ENCODE peak calls at places on chromosomes 6 and 20, in four cellular contexts. One of them, this sample, is unnamed.

GRCh38 chr6:158022749-158023596 is 41.3 kb downstream of the SYNJ2 start:
- DNase-seq in germinal center: no peak
- DNase-seq in EL: no peak
- DNase-seq in body of pancreas: no peak
- DNase-seq in this sample: no peak

GRCh38 chr20:45300961-45301360 is 5.7 kb upstream of the RBPJL start:
- DNase-seq in germinal center: peak; percentile 51
- DNase-seq in EL: peak; percentile 52
- DNase-seq in body of pancreas: no peak
- DNase-seq in this sample: no peak

GRCh38 chr20:20849126-20849525 is 136.7 kb upstream of the RALGAPA2 start:
- DNase-seq in germinal center: no peak
- DNase-seq in EL: no peak
- DNase-seq in body of pancreas: no peak
- DNase-seq in this sample: peak; percentile 6

GRCh38 chr20:10987651-10988383 is 314.0 kb upstream of the JAG1 start:
- DNase-seq in germinal center: no peak
- DNase-seq in EL: peak; percentile 34
- DNase-seq in body of pancreas: no peak
- DNase-seq in this sample: no peak

GRCh38 chr6:83221886-83222479 is 28.8 kb downstream of the RWDD2A start:
- DNase-seq in germinal center: no peak
- DNase-seq in EL: peak; percentile 48
- DNase-seq in body of pancreas: no peak
- DNase-seq in this sample: no peak

GRCh38 chr6:7727951-7728854 is 2.3 kb downstream of the BMP6 start:
- DNase-seq in germinal center: peak; percentile 50
- DNase-seq in EL: peak; percentile 26
- DNase-seq in body of pancreas: no peak
- DNase-seq in this sample: no peak

GRCh38 chr6:2780109-2780730 is 15.0 kb downstream of the WRNIP1 start:
- DNase-seq in germinal center: no peak
- DNase-seq in EL: no peak
- DNase-seq in body of pancreas: no peak
- DNase-seq in this sample: no peak

GRCh38 chr6:11392778-11393507 is 144.6 kb upstream of the TMEM170B start:
- DNase-seq in germinal center: no peak
- DNase-seq in EL: peak; percentile 25
- DNase-seq in body of pancreas: no peak
- DNase-seq in this sample: no peak

GRCh38 chr6:11858439-11858838 is 79.8 kb upstream of the ADTRP start:
- DNase-seq in germinal center: no peak
- DNase-seq in EL: no peak
- DNase-seq in body of pancreas: no peak
- DNase-seq in this sample: no peak

GRCh38 chr6:34664270-34664971 is 32.1 kb downstream of the ILRUN start:
- DNase-seq in germinal center: no peak
- DNase-seq in EL: peak; percentile 49
- DNase-seq in body of pancreas: no peak
- DNase-seq in this sample: no peak

GRCh38 chr6:83071023-83071422 is 3.6 kb downstream of the DOP1A start:
- DNase-seq in germinal center: peak; percentile 24
- DNase-seq in EL: no peak
- DNase-seq in body of pancreas: no peak
- DNase-seq in this sample: no peak

GRCh38 chr20:5595744-5596143 is 154.5 kb upstream of the SHLD1 start:
- DNase-seq in germinal center: no peak
- DNase-seq in EL: no peak
- DNase-seq in body of pancreas: no peak
- DNase-seq in this sample: no peak

GRCh38 chr6:148557796-148558457 is 188.9 kb upstream of the UST start:
- DNase-seq in germinal center: no peak
- DNase-seq in EL: no peak
- DNase-seq in body of pancreas: no peak
- DNase-seq in this sample: no peak

GRCh38 chr6:106451419-106451818 is 90.9 kb downstream of the CRYBG1 start:
- DNase-seq in germinal center: no peak
- DNase-seq in EL: no peak
- DNase-seq in body of pancreas: no peak
- DNase-seq in this sample: no peak

GRCh38 chr6:36642913-36643817 is 35.3 kb upstream of the CDKN1A start:
- DNase-seq in germinal center: no peak
- DNase-seq in EL: peak; percentile 91
- DNase-seq in body of pancreas: peak; percentile 91
- DNase-seq in this sample: no peak

GRCh38 chr6:12060780-12061619 is 48.9 kb downstream of the HIVEP1 start:
- DNase-seq in germinal center: peak; percentile 80
- DNase-seq in EL: no peak
- DNase-seq in body of pancreas: peak; percentile 30
- DNase-seq in this sample: peak; percentile 42

GRCh38 chr20:19473894-19474293 is 261.5 kb downstream of the SLC24A3 start:
- DNase-seq in germinal center: no peak
- DNase-seq in EL: no peak
- DNase-seq in body of pancreas: no peak
- DNase-seq in this sample: no peak

GRCh38 chr6:43705996-43706395 is 18.4 kb upstream of the MRPS18A start:
- DNase-seq in germinal center: peak; percentile 76
- DNase-seq in EL: no peak
- DNase-seq in body of pancreas: no peak
- DNase-seq in this sample: no peak

GRCh38 chr6:30781697-30782424 is 37.5 kb upstream of the IER3 start:
- DNase-seq in germinal center: no peak
- DNase-seq in EL: peak; percentile 99
- DNase-seq in body of pancreas: peak; percentile 99
- DNase-seq in this sample: peak; percentile 75

GRCh38 chr6:160247457-160247883 is 11.2 kb downstream of the SLC22A2 start:
- DNase-seq in germinal center: no peak
- DNase-seq in EL: no peak
- DNase-seq in body of pancreas: no peak
- DNase-seq in this sample: no peak

GRCh38 chr20:33561981-33562601 is 72.2 kb downstream of the CBFA2T2 start:
- DNase-seq in germinal center: no peak
- DNase-seq in EL: peak; percentile 85
- DNase-seq in body of pancreas: peak; percentile 84
- DNase-seq in this sample: no peak

GRCh38 chr6:44264154-44265002 is 973 bp downstream of the NFKBIE start:
- DNase-seq in germinal center: peak; percentile 90
- DNase-seq in EL: no peak
- DNase-seq in body of pancreas: no peak
- DNase-seq in this sample: no peak

GRCh38 chr6:97136644-97137358 is 146.2 kb downstream of the MMS22L start:
- DNase-seq in germinal center: no peak
- DNase-seq in EL: no peak
- DNase-seq in body of pancreas: no peak
- DNase-seq in this sample: no peak

GRCh38 chr6:107957165-107957908 is 671 bp downstream of the SEC63 start:
- DNase-seq in germinal center: peak; percentile 64
- DNase-seq in EL: peak; percentile 70
- DNase-seq in body of pancreas: peak; percentile 58
- DNase-seq in this sample: peak; percentile 31

GRCh38 chr20:63417213-63418120 is 55.0 kb downstream of the KCNQ2 start:
- DNase-seq in germinal center: no peak
- DNase-seq in EL: no peak
- DNase-seq in body of pancreas: no peak
- DNase-seq in this sample: no peak

GRCh38 chr6:107578642-107579332 is 88.9 kb downstream of the SOBP start:
- DNase-seq in germinal center: no peak
- DNase-seq in EL: no peak
- DNase-seq in body of pancreas: no peak
- DNase-seq in this sample: no peak

GRCh38 chr6:35302604-35303218 is 5.1 kb downstream of the DEF6 start:
- DNase-seq in germinal center: peak; percentile 73
- DNase-seq in EL: peak; percentile 39
- DNase-seq in body of pancreas: no peak
- DNase-seq in this sample: no peak

GRCh38 chr20:43065299-43065698 is 124.4 kb downstream of the PTPRT start:
- DNase-seq in germinal center: no peak
- DNase-seq in EL: no peak
- DNase-seq in body of pancreas: no peak
- DNase-seq in this sample: no peak

GRCh38 chr20:43945391-43946205 is 30.9 kb downstream of the TOX2 start:
- DNase-seq in germinal center: no peak
- DNase-seq in EL: no peak
- DNase-seq in body of pancreas: no peak
- DNase-seq in this sample: no peak

GRCh38 chr6:89596056-89596455 is 42.5 kb downstream of the LYRM2 start:
- DNase-seq in germinal center: peak; percentile 38
- DNase-seq in EL: no peak
- DNase-seq in body of pancreas: no peak
- DNase-seq in this sample: no peak

GRCh38 chr6:123316733-123317323 is 319.9 kb downstream of the TRDN start:
- DNase-seq in germinal center: no peak
- DNase-seq in EL: peak; percentile 1
- DNase-seq in body of pancreas: no peak
- DNase-seq in this sample: no peak

GRCh38 chr20:58407201-58407873 is 18.3 kb downstream of the VAPB start:
- DNase-seq in germinal center: no peak
- DNase-seq in EL: peak; percentile 57
- DNase-seq in body of pancreas: no peak
- DNase-seq in this sample: no peak

GRCh38 chr6:102215425-102215824 is 821.9 kb downstream of the GRIK2 start:
- DNase-seq in germinal center: no peak
- DNase-seq in EL: no peak
- DNase-seq in body of pancreas: no peak
- DNase-seq in this sample: no peak

GRCh38 chr6:159282351-159282750 is 113.2 kb downstream of the FNDC1 start:
- DNase-seq in germinal center: no peak
- DNase-seq in EL: no peak
- DNase-seq in body of pancreas: no peak
- DNase-seq in this sample: no peak

GRCh38 chr6:166279393-166279679 is 28.9 kb downstream of the PRR18 start:
- DNase-seq in germinal center: no peak
- DNase-seq in EL: no peak
- DNase-seq in body of pancreas: no peak
- DNase-seq in this sample: no peak

GRCh38 chr20:25178563-25179438 is 16.7 kb upstream of the ENTPD6 start:
- DNase-seq in germinal center: no peak
- DNase-seq in EL: peak; percentile 95
- DNase-seq in body of pancreas: no peak
- DNase-seq in this sample: no peak

GRCh38 chr6:70210462-70210861 is 92.4 kb downstream of the COL9A1 start:
- DNase-seq in germinal center: no peak
- DNase-seq in EL: no peak
- DNase-seq in body of pancreas: no peak
- DNase-seq in this sample: no peak